ENCODE peak calls at places on chromosomes 4 and X, in nine cellular contexts. J is A172; L is effector memory CD4-positive, alpha-beta T cell; W is substantia nigra; K is C1 segment of cervical spinal cord; S is RPMI7951; F is CD8-positive, alpha-beta memory T cell; H is stimulated activated CD4-positive, alpha-beta T cell treated with anti-CD3 and anti-CD28 coated beads, TNF-alpha, amount 100 ng/mL, for 4 hours; Y is CD8-positive, alpha-beta T cell. A is an unnamed sample.

GRCh38 chrX:153909024-153909979 is 4.8 kb downstream of the AVPR2 start:
- DNase-seq in J (peak), L (no peak), W (no peak), K (no peak), S (no peak), F (no peak), H (no peak), Y (no peak), A (no peak)

GRCh38 chr4:73607375-73608026 is 12.7 kb downstream of the RASSF6 start:
- DNase-seq in J (no peak), L (no peak), W (no peak), K (no peak), S (no peak), F (no peak), H (no peak), Y (no peak), A (peak)

GRCh38 chrX:28850955-28851354 is 263.7 kb downstream of the IL1RAPL1 start:
- DNase-seq in J (no peak), L (no peak), W (no peak), K (no peak), S (no peak), F (no peak), H (no peak), Y (no peak), A (no peak)

GRCh38 chrX:135981662-135982061 is 3.6 kb upstream of the SLC9A6 start:
- DNase-seq in J (no peak), L (no peak), W (no peak), K (no peak), S (no peak), F (no peak), H (no peak), Y (no peak), A (no peak)

GRCh38 chr4:147754037-147754445 is 22.2 kb downstream of the ARHGAP10 start:
- DNase-seq in J (peak), L (no peak), W (no peak), K (no peak), S (peak), F (no peak), H (no peak), Y (no peak), A (no peak)

GRCh38 chr4:57424231-57424897 is 314.2 kb upstream of the IGFBP7 start:
- DNase-seq in J (peak), L (no peak), W (no peak), K (peak), S (peak), F (no peak), H (no peak), Y (no peak), A (peak)

GRCh38 chr4:144353240-144353639 is 212.7 kb upstream of the GYPA start:
- DNase-seq in J (no peak), L (no peak), W (no peak), K (no peak), S (no peak), F (no peak), H (no peak), Y (no peak), A (no peak)

GRCh38 chr4:70671091-70671490 is 4.8 kb upstream of the JCHAIN start:
- DNase-seq in J (no peak), L (no peak), W (no peak), K (no peak), S (no peak), F (no peak), H (no peak), Y (no peak), A (no peak)

GRCh38 chr4:45147866-45148265 is 421.5 kb upstream of the GNPDA2 start:
- DNase-seq in J (no peak), L (no peak), W (no peak), K (no peak), S (no peak), F (no peak), H (no peak), Y (no peak), A (peak)

GRCh38 chrX:123884809-123885408 is 25.1 kb downstream of the XIAP start:
- DNase-seq in J (peak), L (no peak), W (no peak), K (no peak), S (peak), F (no peak), H (no peak), Y (no peak), A (peak)

GRCh38 chr4:137253949-137254348 is 278.3 kb downstream of the PCDH18 start:
- DNase-seq in J (peak), L (no peak), W (no peak), K (no peak), S (peak), F (no peak), H (no peak), Y (no peak), A (no peak)

GRCh38 chrX:133961046-133961445 is 24.3 kb downstream of the GPC3 start:
- DNase-seq in J (no peak), L (no peak), W (no peak), K (no peak), S (no peak), F (no peak), H (no peak), Y (no peak), A (no peak)

GRCh38 chr4:78079701-78080430 is 22.7 kb downstream of the FRAS1 start:
- DNase-seq in J (no peak), L (no peak), W (no peak), K (no peak), S (no peak), F (no peak), H (no peak), Y (no peak), A (no peak)

GRCh38 chr4:83651846-83652245 is 115.9 kb downstream of the GPAT3 start:
- DNase-seq in J (no peak), L (no peak), W (no peak), K (no peak), S (no peak), F (no peak), H (no peak), Y (no peak), A (no peak)

GRCh38 chr4:133938061-133938460 is 263.5 kb downstream of the PABPC4L start:
- DNase-seq in J (no peak), L (no peak), W (no peak), K (no peak), S (no peak), F (no peak), H (no peak), Y (no peak), A (no peak)

GRCh38 chrX:69493193-69493592 is 10.9 kb upstream of the NALF2 start:
- DNase-seq in J (no peak), L (no peak), W (no peak), K (no peak), S (peak), F (no peak), H (no peak), Y (no peak), A (peak)

GRCh38 chr4:18754180-18754579 is 732.6 kb upstream of the LCORL start:
- DNase-seq in J (no peak), L (no peak), W (no peak), K (no peak), S (no peak), F (no peak), H (no peak), Y (no peak), A (no peak)

GRCh38 chr4:167469436-167469835 is 235.1 kb upstream of the SPOCK3 start:
- DNase-seq in J (no peak), L (no peak), W (no peak), K (no peak), S (no peak), F (no peak), H (no peak), Y (no peak), A (no peak)

GRCh38 chrX:40757058-40757457 is 21.7 kb upstream of the MED14 start:
- DNase-seq in J (no peak), L (no peak), W (no peak), K (no peak), S (no peak), F (no peak), H (no peak), Y (no peak), A (no peak)

GRCh38 chr4:170651786-170652185 is 562.0 kb upstream of the AADAT start:
- DNase-seq in J (no peak), L (no peak), W (no peak), K (no peak), S (no peak), F (no peak), H (no peak), Y (no peak), A (no peak)

GRCh38 chrX:39875834-39876625 is 221.7 kb downstream of the BCOR start:
- DNase-seq in J (no peak), L (no peak), W (no peak), K (no peak), S (no peak), F (no peak), H (no peak), Y (no peak), A (no peak)

GRCh38 chr4:162853788-162854187 is 312.9 kb downstream of the NAF1 start:
- DNase-seq in J (no peak), L (no peak), W (no peak), K (no peak), S (no peak), F (no peak), H (no peak), Y (no peak), A (no peak)

GRCh38 chr4:3046149-3046548 is 28.2 kb downstream of the HTT-AS start:
- DNase-seq in J (no peak), L (no peak), W (no peak), K (no peak), S (no peak), F (no peak), H (no peak), Y (no peak), A (no peak)

GRCh38 chr4:7736436-7737267 is 203.0 kb downstream of the AFAP1 start:
- DNase-seq in J (peak), L (no peak), W (no peak), K (no peak), S (peak), F (no peak), H (no peak), Y (no peak), A (no peak)

GRCh38 chrX:16002185-16002584 is 121.2 kb upstream of the GRPR start:
- DNase-seq in J (peak), L (no peak), W (no peak), K (no peak), S (peak), F (no peak), H (no peak), Y (no peak), A (no peak)

GRCh38 chrX:329291-329910 is 10.8 kb upstream of the GTPBP6 start:
- DNase-seq in J (no peak), L (no peak), W (no peak), K (no peak), S (no peak), F (no peak), H (no peak), Y (no peak), A (no peak)

GRCh38 chr4:133147922-133148689 is 988 bp upstream of the PCDH10 start:
- DNase-seq in J (peak), L (no peak), W (peak), K (peak), S (peak), F (no peak), H (no peak), Y (no peak), A (no peak)

GRCh38 chr4:24850669-24851068 is 55.3 kb downstream of the SOD3 start:
- DNase-seq in J (peak), L (no peak), W (no peak), K (no peak), S (peak), F (no peak), H (no peak), Y (no peak), A (peak)

GRCh38 chr4:121484633-121485032 is 103.8 kb upstream of the QRFPR start:
- DNase-seq in J (peak), L (no peak), W (no peak), K (no peak), S (peak), F (no peak), H (no peak), Y (no peak), A (peak)

GRCh38 chrX:109347618-109348017 is 134.3 kb downstream of the GUCY2F start:
- DNase-seq in J (no peak), L (no peak), W (no peak), K (no peak), S (peak), F (no peak), H (no peak), Y (no peak), A (peak)

GRCh38 chrX:26918633-26919032 is 544.5 kb downstream of the PPP4R3C start:
- DNase-seq in J (peak), L (no peak), W (no peak), K (no peak), S (no peak), F (no peak), H (no peak), Y (no peak), A (peak)

GRCh38 chrX:53223955-53224859 is 800 bp downstream of the KDM5C start:
- DNase-seq in J (peak), L (peak), W (no peak), K (no peak), S (peak), F (no peak), H (peak), Y (no peak), A (peak)